ENCODE peak calls at places on chromosomes 16 and 17, in ten cellular contexts. M, O, U, L, Q, C, G, E, F and J are unnamed samples.
A peak's percentile ranks its signal among the peaks of the same experiment; 100 is the strongest.

GRCh38 chr16:48393843-48394703 is 8.9 kb upstream of the SIAH1 start:
- DNase-seq in L (peak; percentile 85), C (no peak), E (no peak), U (no peak), Q (peak; percentile 97), M (no peak), F (peak; percentile 77), G (no peak), O (no peak), J (no peak)

GRCh38 chr17:44123356-44124117 is at the start of gene HDAC5:
- DNase-seq in L (peak; percentile 96), Q (peak; percentile 91), U (peak; percentile 97), M (peak; percentile 95), F (peak; percentile 95), G (peak; percentile 99), O (peak; percentile 96), C (peak; percentile 90), E (peak; percentile 97), J (peak; percentile 98)

GRCh38 chr17:48997103-48997826 is at the start of gene IGF2BP1:
- DNase-seq in G (no peak), Q (peak; percentile 18), F (peak; percentile 78), C (no peak), L (no peak), M (no peak), U (peak; percentile 51), O (no peak), E (no peak), J (no peak)

GRCh38 chr17:56231693-56232092 is 78.4 kb downstream of the ANKFN1 start:
- DNase-seq in M (no peak), O (no peak), C (no peak), Q (peak; percentile 16), F (no peak), E (no peak), U (no peak), G (no peak), L (no peak), J (no peak)

GRCh38 chr17:15468142-15468541 is 721 bp upstream of the CDRT4 start:
- DNase-seq in M (no peak), L (no peak), O (no peak), E (no peak), Q (no peak), F (peak; percentile 47), C (no peak), G (no peak), U (no peak), J (no peak)

GRCh38 chr17:31825961-31826691 is 32.9 kb downstream of the COPRS start:
- DNase-seq in M (no peak), Q (peak; percentile 54), O (no peak), U (no peak), C (peak; percentile 25), E (peak; percentile 53), F (peak; percentile 66), L (no peak), G (no peak), J (no peak)

GRCh38 chr16:77594057-77594456 is 128.3 kb upstream of the NUDT7 start:
- DNase-seq in M (no peak), L (no peak), C (no peak), U (no peak), O (no peak), G (no peak), E (no peak), F (no peak), Q (no peak), J (no peak)

GRCh38 chr17:58084317-58084981 is 1.2 kb downstream of the DYNLL2 start:
- DNase-seq in M (peak; percentile 54), C (no peak), G (peak; percentile 77), Q (peak; percentile 11), L (peak; percentile 66), F (peak; percentile 26), O (peak; percentile 29), E (peak; percentile 68), U (peak; percentile 62), J (peak; percentile 38)

GRCh38 chr17:40866838-40867237 is at the start of gene KRT12:
- DNase-seq in U (no peak), F (no peak), M (no peak), L (no peak), E (no peak), G (no peak), C (no peak), Q (no peak), O (no peak), J (no peak)

DNA sequence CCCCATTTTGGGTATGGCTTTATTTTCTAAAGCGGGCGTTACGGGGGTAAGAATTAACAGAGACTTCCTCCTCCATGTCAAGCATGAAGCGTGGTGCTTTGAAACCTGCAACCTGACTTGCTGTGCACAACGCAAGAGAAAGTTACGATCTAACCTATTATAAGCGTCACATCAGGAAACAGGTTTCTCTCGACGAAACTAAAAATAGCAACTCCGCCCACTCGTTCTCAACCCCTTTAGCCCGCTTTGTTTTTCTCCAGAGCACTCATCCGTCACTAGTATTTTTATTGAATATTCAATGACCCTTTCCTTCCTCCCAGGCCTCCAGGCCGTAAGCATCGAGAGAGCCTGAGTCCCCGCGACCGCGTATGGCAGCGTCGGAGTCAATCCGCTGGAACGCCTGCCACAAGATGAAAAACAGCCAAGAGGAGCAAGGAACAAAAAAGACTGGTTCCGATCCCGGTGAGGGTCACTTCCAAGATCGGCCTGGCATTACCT is 555 bp downstream of the NUP88 start:
- DNase-seq in E (no peak), G (no peak), L (peak; percentile 33), M (peak; percentile 37), C (no peak), Q (peak; percentile 45), U (no peak), O (peak; percentile 23), F (peak; percentile 55), J (peak; percentile 79)
- TF ChIP-seq CTCF in E (no peak), G (no peak), L (no peak), M (no peak), C (no peak), Q (no peak), U (no peak), O (no peak), F (no peak), J (no peak)

GRCh38 chr17:77371888-77372443 is 231.2 kb downstream of the SEC14L1 start:
- DNase-seq in L (no peak), U (no peak), G (peak; percentile 77), M (peak; percentile 14), C (no peak), E (peak; percentile 56), F (no peak), Q (no peak), O (no peak), J (no peak)
- H3K4me3 ChIP-seq in L (peak overlapping the region; percentile 78), U (peak overlapping the region; percentile 99), G (no peak overlapping the region), M (no peak overlapping the region), C (peak overlapping the region; percentile 91), E (no peak overlapping the region), F (peak overlapping the region; percentile 78), Q (peak overlapping the region; percentile 80), O (peak overlapping the region; percentile 91), J (no peak overlapping the region)

GRCh38 chr17:50165066-50165465 is 739 bp upstream of the SGCA start:
- DNase-seq in C (no peak), U (no peak), E (no peak), O (no peak), Q (no peak), F (no peak), L (no peak), M (no peak), G (peak; percentile 70), J (no peak)

GRCh38 chr17:50164697-50164988 is 1.2 kb upstream of the SGCA start:
- DNase-seq in M (no peak), F (no peak), E (no peak), Q (no peak), U (no peak), C (no peak), L (no peak), G (no peak), O (no peak), J (no peak)

GRCh38 chr17:50165466-50165865 is 339 bp upstream of the SGCA start:
- DNase-seq in C (no peak), G (no peak), U (no peak), L (no peak), E (no peak), M (no peak), Q (no peak), O (no peak), F (no peak), J (no peak)

GRCh38 chr17:50166518-50167181 is 845 bp downstream of the SGCA start:
- DNase-seq in G (no peak), M (no peak), C (no peak), U (no peak), E (peak; percentile 17), F (no peak), O (no peak), L (no peak), Q (no peak), J (no peak)

GRCh38 chr17:50165867-50166517 is at the start of gene SGCA:
- DNase-seq in Q (no peak), M (no peak), U (no peak), E (peak; percentile 46), O (peak; percentile 62), F (no peak), C (no peak), L (no peak), G (peak; percentile 73), J (no peak)
- TF ChIP-seq CTCF in Q (no peak), M (no peak), U (no peak), E (no peak), O (no peak), F (no peak), C (no peak), L (no peak), G (no peak), J (no peak)

GRCh38 chr17:77087650-77088454 is 52.9 kb upstream of the SEC14L1 start:
- DNase-seq in M (no peak), F (no peak), C (no peak), E (peak; percentile 40), L (no peak), G (peak; percentile 72), O (no peak), U (no peak), Q (no peak), J (no peak)

GRCh38 chr17:77088455-77089117 is 52.2 kb upstream of the SEC14L1 start:
- DNase-seq in C (peak; percentile 83), L (peak; percentile 92), M (peak; percentile 83), F (peak; percentile 96), O (peak; percentile 97), U (peak; percentile 89), Q (peak; percentile 97), E (peak; percentile 93), G (peak; percentile 98), J (peak; percentile 90)

GRCh38 chr17:77089118-77089477 is 51.7 kb upstream of the SEC14L1 start:
- DNase-seq in L (no peak), M (no peak), Q (no peak), G (no peak), U (no peak), E (peak; percentile 11), O (no peak), F (no peak), C (no peak), J (no peak)

GRCh38 chr17:77085916-77086432 is 54.8 kb upstream of the SEC14L1 start:
- DNase-seq in G (no peak), U (no peak), F (no peak), E (peak; percentile 20), O (no peak), L (no peak), C (no peak), M (no peak), Q (no peak), J (no peak)

DNA sequence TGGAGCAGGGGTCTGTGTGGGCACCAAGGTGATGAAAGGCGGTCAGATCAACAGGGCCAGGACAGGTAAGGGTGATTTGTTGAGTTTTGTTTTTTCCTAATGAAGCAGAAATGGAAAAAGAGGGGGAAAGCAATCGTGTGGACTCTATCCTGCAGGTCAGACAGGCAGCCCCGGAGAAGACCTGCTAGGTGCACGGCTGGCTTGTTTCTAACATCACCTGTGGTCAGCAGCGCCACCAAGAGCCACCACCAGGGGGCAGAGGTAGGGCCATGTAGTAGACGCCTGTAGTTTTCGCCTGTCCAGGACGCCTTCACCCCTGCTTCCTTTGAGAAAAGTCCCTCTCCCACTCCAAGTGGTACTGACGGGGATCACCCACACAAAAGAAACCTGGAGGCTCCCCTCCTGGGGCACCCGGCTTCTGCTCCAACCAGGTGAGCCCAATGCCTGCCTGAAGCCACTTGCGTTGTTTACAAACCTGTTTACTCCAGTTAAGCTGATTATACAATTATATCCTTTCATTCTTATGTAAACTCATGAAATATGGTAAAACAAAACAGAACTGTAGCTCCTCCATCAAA is 54.2 kb upstream of the SEC14L1 start:
- DNase-seq in M (peak; percentile 93), F (peak; percentile 78), O (peak; percentile 85), L (peak; percentile 94), Q (peak; percentile 74), C (peak; percentile 72), U (peak; percentile 89), E (peak; percentile 88), G (peak; percentile 95), J (peak; percentile 68)
- H3K4me3 ChIP-seq in M (no peak overlapping the region), F (no peak overlapping the region), O (no peak overlapping the region), L (no peak overlapping the region), Q (no peak overlapping the region), C (peak overlapping the region; percentile 49), U (no peak overlapping the region), E (no peak overlapping the region), G (no peak overlapping the region), J (no peak overlapping the region)